ENCODE peak calls at places on chromosomes 3 and 15, in six cellular contexts. U, M, D, K, Z and V are unnamed samples. For H3K27me3, the result is how much of the 10 kb centered on the place peaks cover.

GRCh38 chr3:132347095-132347494 is 29.9 kb downstream of the ACP3 start:
- DNase-seq in U (peak), M (no peak), D (no peak), K (no peak), Z (peak), V (no peak)

GRCh38 chr3:167880183-167880582 is 144.7 kb downstream of the SERPINI1 start:
- DNase-seq in U (no peak), M (no peak), D (no peak), K (no peak), Z (no peak), V (no peak)

GRCh38 chr3:15205934-15206661 is at the start of gene CAPN7:
- DNase-seq in U (peak), M (peak), D (peak), K (peak), Z (peak), V (peak)

GRCh38 chr3:184361532-184361931 is at the start of the genes CLCN2 and POLR2H:
- DNase-seq in U (peak), M (peak), D (peak), K (no peak), Z (peak), V (peak)

GRCh38 chr15:60385620-60386552 is 11.9 kb downstream of the ANXA2 start:
- DNase-seq in U (no peak), M (no peak), D (no peak), K (no peak), Z (no peak), V (no peak)

GRCh38 chr15:91790826-91791225 is 62.7 kb upstream of the SLCO3A1 start:
- DNase-seq in U (no peak), M (no peak), D (no peak), K (no peak), Z (no peak), V (no peak)

GRCh38 chr3:196340466-196340865 is 2.3 kb upstream of the TM4SF19 start:
- DNase-seq in U (no peak), M (no peak), D (no peak), K (no peak), Z (no peak), V (no peak)

GRCh38 chr3:108297636-108298035 is 1.3 kb downstream of the HHLA2 start:
- DNase-seq in U (peak), M (no peak), D (no peak), K (no peak), Z (peak), V (no peak)

GRCh38 chr3:69739204-69740102 is at the start of gene MITF:
- DNase-seq in U (peak), M (peak), D (peak), K (peak), Z (peak), V (peak)

GRCh38 chr3:175269394-175269793 is 410.3 kb downstream of the NAALADL2 start:
- DNase-seq in U (no peak), M (no peak), D (no peak), K (no peak), Z (no peak), V (no peak)

GRCh38 chr3:175274474-175275218 is 415.5 kb downstream of the NAALADL2 start:
- DNase-seq in U (no peak), M (no peak), D (no peak), K (no peak), Z (no peak), V (no peak)

GRCh38 chr3:175270199-175270837 is 411.2 kb downstream of the NAALADL2 start:
- DNase-seq in U (no peak), M (no peak), D (no peak), K (no peak), Z (no peak), V (no peak)

GRCh38 chr3:175273573-175273972 is 414.4 kb downstream of the NAALADL2 start:
- DNase-seq in U (no peak), M (no peak), D (no peak), K (no peak), Z (no peak), V (no peak)

DNA sequence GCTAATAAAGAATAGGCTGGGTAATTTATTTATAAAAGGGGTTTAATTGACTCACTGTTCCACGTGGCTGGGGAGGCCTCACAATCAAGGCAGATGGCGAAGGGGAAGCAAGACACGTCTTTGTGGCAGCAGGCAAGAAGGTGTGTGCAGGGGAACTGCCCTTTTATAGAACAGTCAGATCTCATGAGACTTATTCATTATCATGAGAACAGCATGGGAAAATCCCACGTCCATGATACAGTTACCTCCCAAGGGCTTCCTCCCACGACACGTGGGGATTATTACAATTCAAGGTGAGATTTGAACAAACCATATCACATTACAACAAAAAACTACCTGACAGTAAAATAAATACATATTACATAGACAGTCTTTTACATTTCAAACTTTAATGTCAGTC is 414.9 kb downstream of the NAALADL2 start:
- DNase-seq in U (no peak), M (no peak), D (no peak), K (no peak), Z (no peak), V (no peak)
- TF ChIP-seq POLR2A in U (no peak), M (no peak), D (no peak), K (no peak), Z (no peak), V (no peak)

GRCh38 chr15:89419370-89419984 is 76.9 kb downstream of the RHCG start:
- DNase-seq in U (no peak), M (peak), D (no peak), K (no peak), Z (peak), V (peak)

GRCh38 chr15:89421219-89421618 is 75.2 kb downstream of the RHCG start:
- DNase-seq in U (no peak), M (no peak), D (no peak), K (no peak), Z (no peak), V (no peak)

GRCh38 chr15:89428246-89428645 is 68.1 kb downstream of the RHCG start:
- DNase-seq in U (no peak), M (no peak), D (no peak), K (no peak), Z (no peak), V (no peak)

GRCh38 chr15:89426500-89426899 is 69.9 kb downstream of the RHCG start:
- DNase-seq in U (no peak), M (no peak), D (no peak), K (no peak), Z (no peak), V (no peak)

DNA sequence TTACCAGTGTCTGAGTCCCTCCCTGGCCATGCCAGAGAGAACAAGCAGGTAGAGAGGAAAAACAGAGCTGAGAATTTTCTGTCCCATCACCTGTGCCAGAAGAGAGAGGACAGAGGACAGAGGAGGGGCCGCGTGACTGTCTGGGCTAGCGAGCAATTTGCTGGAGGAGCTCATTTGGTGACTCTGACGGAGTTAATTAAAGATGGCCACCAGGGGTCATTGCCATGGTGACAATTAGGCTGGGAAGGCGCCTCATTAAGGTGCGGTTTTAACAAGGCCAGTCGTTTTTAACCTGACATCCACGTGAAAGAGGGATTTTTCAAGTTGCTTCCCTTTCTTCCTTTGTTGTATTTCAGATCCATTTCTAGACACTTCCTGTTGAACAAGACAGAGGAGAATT is 72.4 kb downstream of the RHCG start:
- DNase-seq in U (no peak), M (no peak), D (no peak), K (no peak), Z (no peak), V (no peak)
- H3K27me3 ChIP-seq in U (under half), M (under half), D (under half), K (half or more), Z (under half), V (under half)

GRCh38 chr3:53156368-53156834 is 4.6 kb upstream of the PRKCD start:
- DNase-seq in U (no peak), M (no peak), D (peak), K (no peak), Z (peak), V (no peak)
- TF ChIP-seq POLR2A in U (no peak), M (no peak), D (peak), K (no peak), Z (peak), V (no peak)

GRCh38 chr15:79060175-79060574 is 30.4 kb downstream of the RASGRF1 start:
- DNase-seq in U (no peak), M (no peak), D (no peak), K (no peak), Z (no peak), V (no peak)

GRCh38 chr15:79059081-79059572 is 31.5 kb downstream of the RASGRF1 start:
- DNase-seq in U (no peak), M (no peak), D (no peak), K (no peak), Z (no peak), V (no peak)

GRCh38 chr15:79058260-79058850 is 32.2 kb downstream of the RASGRF1 start:
- DNase-seq in U (no peak), M (no peak), D (peak), K (no peak), Z (no peak), V (no peak)

GRCh38 chr15:79054350-79054749 is 36.2 kb downstream of the RASGRF1 start:
- DNase-seq in U (no peak), M (no peak), D (no peak), K (no peak), Z (no peak), V (no peak)

DNA sequence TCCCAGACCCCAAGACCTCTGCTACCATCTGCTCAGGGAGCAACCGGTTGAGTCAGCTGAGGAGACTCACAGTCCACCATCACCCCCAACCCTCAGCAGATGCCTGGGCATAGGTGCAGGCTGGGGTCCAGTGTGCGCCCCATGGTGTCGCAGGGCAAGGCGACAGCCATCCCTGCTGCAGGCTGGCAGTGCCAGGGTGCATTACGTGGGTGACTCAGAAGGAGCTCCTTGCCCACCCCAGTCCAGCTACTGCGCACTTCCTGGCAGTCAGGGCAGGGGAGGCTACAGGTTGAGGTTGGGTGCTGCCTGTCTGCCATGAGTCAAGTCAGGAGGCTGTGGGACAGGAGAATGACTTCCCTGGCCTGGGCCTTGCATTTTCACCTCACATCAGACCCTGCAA is 33.5 kb downstream of the RASGRF1 start:
- DNase-seq in U (no peak), M (no peak), D (no peak), K (no peak), Z (no peak), V (no peak)
- H3K27me3 ChIP-seq in U (under half), M (under half), D (under half), K (under half), Z (under half), V (under half)

DNA sequence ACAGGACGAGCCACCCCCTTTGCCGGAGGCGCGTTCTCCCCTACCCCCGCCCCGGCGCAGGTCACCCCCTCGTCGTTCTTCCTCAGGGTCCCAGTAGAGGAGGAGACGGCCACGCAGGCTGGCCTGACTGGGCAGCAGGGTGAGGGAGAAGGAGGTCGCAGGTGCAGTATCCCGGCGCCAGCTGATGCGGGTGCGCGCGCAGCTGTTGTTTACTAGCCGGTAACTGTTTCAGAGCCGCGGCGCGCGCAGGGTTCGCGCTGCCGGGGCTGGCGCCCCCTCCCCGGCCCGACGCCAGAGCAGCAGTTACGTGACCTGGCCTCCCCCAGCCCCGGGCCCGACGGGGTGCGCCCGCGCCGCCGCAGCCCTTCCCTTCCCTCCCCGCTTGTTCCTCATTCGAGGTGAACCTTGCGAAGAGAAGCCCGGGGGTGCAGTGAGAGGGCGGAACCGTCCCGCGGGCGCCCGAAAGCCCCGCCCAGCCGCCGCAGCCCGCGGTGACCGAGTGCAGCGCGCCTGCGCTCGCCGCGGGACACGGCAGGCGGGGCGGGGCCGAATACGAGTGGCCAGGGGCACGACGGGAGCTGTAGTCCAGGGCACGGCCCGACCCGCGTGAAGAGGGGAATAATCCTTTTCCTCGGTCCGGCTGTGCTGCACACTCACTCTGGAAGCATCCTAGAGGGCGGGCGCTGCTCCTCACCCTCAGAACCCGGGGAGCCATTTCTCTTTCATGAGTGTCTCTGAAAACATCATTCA is at the start of gene SLC12A6:
- DNase-seq in U (peak), M (peak), D (peak), K (peak), Z (peak), V (peak)
- TF ChIP-seq POLR2A in U (no peak), M (peak), D (peak), K (peak), Z (peak), V (peak)

GRCh38 chr15:80260566-80260965 is 8.6 kb upstream of the CTXND1 start:
- DNase-seq in U (no peak), M (no peak), D (no peak), K (no peak), Z (no peak), V (no peak)
- H3K27me3 ChIP-seq in U (under half), M (under half), D (under half), K (half or more), Z (under half), V (under half)